ENCODE peak calls at places on chromosomes 5 and 9, in eight cellular contexts. E is osteoblast, U is IMR-90, H is fibroblast of lung, W is HCT116, S is trophoblast cell, D is PC-9, Z is GM23248. J is an unnamed sample.

GRCh38 chr9:131590449-131590848 is 45.1 kb downstream of the PRRT1B start:
- DNase-seq in E (peak), U (no peak), H (no peak), W (no peak), S (no peak), D (no peak), Z (no peak), J (no peak)

GRCh38 chr9:136111910-136112309 is 6.8 kb downstream of the TMEM250 start:
- DNase-seq in E (no peak), U (no peak), H (no peak), W (no peak), S (no peak), D (no peak), Z (no peak), J (no peak)

GRCh38 chr9:137049544-137050449 is 3.8 kb upstream of the NPDC1 start:
- DNase-seq in E (peak), U (peak), H (peak), W (no peak), S (peak), D (peak), Z (peak), J (no peak)

GRCh38 chr5:66633754-66634153 is 37.6 kb downstream of the MAST4 start:
- DNase-seq in E (no peak), U (no peak), H (no peak), W (no peak), S (peak), D (no peak), Z (no peak), J (no peak)

GRCh38 chr5:141477169-141477568 is 1.4 kb downstream of the PCDHGC3 start:
- DNase-seq in E (peak), U (no peak), H (no peak), W (no peak), S (no peak), D (no peak), Z (peak), J (no peak)

GRCh38 chr9:755454-756381 is 85.8 kb upstream of the DMRT1 start:
- DNase-seq in E (peak), U (peak), H (peak), W (peak), S (peak), D (peak), Z (peak), J (peak)

GRCh38 chr5:115873392-115873791 is 31.7 kb downstream of the AP3S1 start:
- DNase-seq in E (peak), U (peak), H (peak), W (no peak), S (no peak), D (no peak), Z (peak), J (peak)

GRCh38 chr9:73264636-73265035 is 113.0 kb downstream of the ANXA1 start:
- DNase-seq in E (no peak), U (no peak), H (no peak), W (no peak), S (no peak), D (no peak), Z (no peak), J (peak)

GRCh38 chr9:18614651-18615050 is 140.7 kb downstream of the ADAMTSL1 start:
- DNase-seq in E (no peak), U (no peak), H (no peak), W (no peak), S (no peak), D (no peak), Z (no peak), J (no peak)

GRCh38 chr9:129595323-129595741 is 25.6 kb downstream of the C9orf50 start:
- DNase-seq in E (peak), U (peak), H (no peak), W (no peak), S (peak), D (no peak), Z (peak), J (no peak)

GRCh38 chr5:51383494-51384081 is 340 bp downstream of the ISL1 start:
- DNase-seq in E (peak), U (no peak), H (no peak), W (no peak), S (peak), D (no peak), Z (no peak), J (no peak)

GRCh38 chr5:85049020-85049419 is 664.3 kb upstream of the EDIL3 start:
- DNase-seq in E (no peak), U (peak), H (peak), W (peak), S (peak), D (peak), Z (no peak), J (peak)

GRCh38 chr5:69167488-69167845 is 517 bp downstream of the CCNB1 start:
- DNase-seq in E (peak), U (no peak), H (peak), W (no peak), S (no peak), D (no peak), Z (peak), J (peak)

GRCh38 chr5:172769598-172770373 is 1.2 kb downstream of the DUSP1 start:
- DNase-seq in E (no peak), U (peak), H (peak), W (no peak), S (peak), D (no peak), Z (peak), J (peak)

GRCh38 chr5:80688648-80689420 is 34.1 kb upstream of the DHFR start:
- DNase-seq in E (no peak), U (no peak), H (no peak), W (no peak), S (no peak), D (no peak), Z (peak), J (no peak)

GRCh38 chr9:106322741-106323140 is 540.2 kb upstream of the ZNF462 start:
- DNase-seq in E (no peak), U (no peak), H (no peak), W (no peak), S (no peak), D (no peak), Z (no peak), J (no peak)

GRCh38 chr5:120122711-120123110 is 341.4 kb upstream of the PRR16 start:
- DNase-seq in E (no peak), U (no peak), H (no peak), W (no peak), S (peak), D (no peak), Z (no peak), J (peak)

GRCh38 chr5:89064054-89064453 is 181.1 kb upstream of the MEF2C start:
- DNase-seq in E (no peak), U (no peak), H (no peak), W (no peak), S (no peak), D (no peak), Z (no peak), J (no peak)

GRCh38 chr5:65767565-65767964 is 45.6 kb downstream of the NLN start:
- DNase-seq in E (no peak), U (no peak), H (no peak), W (no peak), S (no peak), D (no peak), Z (no peak), J (no peak)

GRCh38 chr5:3026651-3027050 is 275.2 kb upstream of the IRX2 start:
- DNase-seq in E (no peak), U (no peak), H (no peak), W (no peak), S (no peak), D (no peak), Z (no peak), J (no peak)

GRCh38 chr5:160506006-160507004 is 84.7 kb downstream of the PTTG1 start:
- DNase-seq in E (no peak), U (peak), H (peak), W (no peak), S (peak), D (no peak), Z (peak), J (no peak)

GRCh38 chr5:172707285-172708182 is 63.5 kb downstream of the DUSP1 start:
- DNase-seq in E (peak), U (peak), H (peak), W (no peak), S (peak), D (peak), Z (peak), J (peak)

GRCh38 chr9:5375790-5376477 is 36.3 kb upstream of the RLN1 start:
- DNase-seq in E (no peak), U (no peak), H (no peak), W (no peak), S (no peak), D (no peak), Z (peak), J (peak)

GRCh38 chr5:80437326-80437725 is 29.5 kb downstream of the ZFYVE16 start:
- DNase-seq in E (no peak), U (no peak), H (no peak), W (no peak), S (no peak), D (no peak), Z (no peak), J (no peak)

GRCh38 chr5:35815089-35815936 is 41.4 kb upstream of the IL7R start:
- DNase-seq in E (peak), U (no peak), H (peak), W (peak), S (peak), D (no peak), Z (peak), J (no peak)

GRCh38 chr5:150584561-150585335 is 55.7 kb upstream of the SYNPO start:
- DNase-seq in E (no peak), U (no peak), H (no peak), W (no peak), S (no peak), D (no peak), Z (no peak), J (no peak)

GRCh38 chr9:113543286-113544000 is 79.9 kb downstream of the RGS3 start:
- DNase-seq in E (no peak), U (no peak), H (no peak), W (no peak), S (no peak), D (no peak), Z (no peak), J (no peak)

GRCh38 chr9:113542016-113542415 is 78.5 kb downstream of the RGS3 start:
- DNase-seq in E (no peak), U (no peak), H (no peak), W (no peak), S (no peak), D (no peak), Z (no peak), J (no peak)

GRCh38 chr9:113540466-113540865 is 76.9 kb downstream of the RGS3 start:
- DNase-seq in E (no peak), U (no peak), H (no peak), W (no peak), S (no peak), D (no peak), Z (no peak), J (no peak)

GRCh38 chr9:113542741-113543140 is 79.2 kb downstream of the RGS3 start:
- DNase-seq in E (no peak), U (no peak), H (no peak), W (no peak), S (no peak), D (no peak), Z (no peak), J (no peak)

DNA sequence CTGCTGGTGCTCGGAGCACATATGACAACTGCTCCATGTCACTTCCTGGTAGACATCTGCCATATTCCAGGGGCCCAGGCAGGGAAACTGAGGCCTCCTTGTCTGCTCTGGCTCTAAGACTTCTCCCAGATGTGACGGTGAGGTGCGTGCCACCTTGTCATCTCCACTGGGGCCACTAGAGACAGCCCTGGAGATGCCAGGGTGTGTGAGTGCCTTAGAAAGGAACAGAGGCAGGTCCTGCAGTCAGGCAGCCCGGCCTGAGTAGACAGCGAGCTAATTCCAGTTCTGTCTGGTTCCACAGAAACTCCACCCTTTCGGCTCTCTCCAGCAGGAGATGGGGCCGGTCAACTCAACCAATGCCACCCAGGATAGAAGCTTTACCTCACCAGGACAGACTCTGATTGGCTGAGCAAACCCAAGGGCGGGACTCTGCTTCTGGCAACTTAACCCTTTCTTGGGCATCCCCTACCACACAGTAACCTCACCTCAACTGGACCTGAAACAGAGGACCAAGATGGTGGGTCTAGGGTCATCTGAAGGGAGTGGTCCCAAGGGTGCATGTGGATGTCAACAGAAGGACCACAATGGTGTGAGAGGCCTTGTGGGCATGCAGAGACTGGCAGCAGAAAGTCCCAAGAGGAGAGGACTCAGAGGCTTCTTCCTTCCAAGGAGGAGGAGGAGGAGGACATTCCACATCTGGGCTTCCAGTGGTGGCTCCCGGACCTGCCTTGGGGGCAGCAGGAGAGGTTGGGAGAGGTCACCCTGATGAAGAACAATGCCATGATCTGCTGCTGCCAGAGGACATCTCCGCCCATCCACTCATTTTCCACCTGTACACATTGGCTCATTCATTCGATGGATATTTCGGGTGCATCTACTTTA is 77.7 kb downstream of the RGS3 start:
- DNase-seq in E (peak), U (peak), H (peak), W (peak), S (peak), D (peak), Z (peak), J (peak)
- H3K4me2 ChIP-seq in E (no peak), U (no peak), H (no peak), W (peak), S (no peak), D (no peak), Z (peak), J (no peak)

DNA sequence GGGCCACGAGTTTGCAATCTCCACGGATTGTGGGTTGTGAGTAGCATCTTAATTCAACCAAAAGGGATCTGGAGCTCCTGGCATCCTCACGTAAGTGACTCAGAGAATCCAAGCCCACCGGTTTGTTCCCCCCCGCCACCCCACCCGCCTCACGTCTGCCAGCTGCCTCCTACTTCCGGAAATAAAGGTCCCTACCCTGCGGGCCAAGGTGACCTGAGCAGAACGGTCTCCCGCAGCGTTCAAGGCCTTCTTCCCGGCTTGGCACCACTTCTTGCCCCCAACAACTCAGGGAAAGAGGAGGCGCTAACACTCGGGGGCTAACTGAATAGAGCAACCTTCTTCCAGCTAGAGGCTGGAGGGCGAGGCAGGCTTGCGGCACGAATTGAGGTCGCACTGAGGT is 8.8 kb upstream of the GPRIN1 start:
- DNase-seq in E (no peak), U (no peak), H (no peak), W (no peak), S (no peak), D (no peak), Z (no peak), J (no peak)
- H2AFZ ChIP-seq in E (peak), U (peak), H (peak), W (no peak), S (no peak), D (no peak), Z (no peak), J (no peak)

GRCh38 chr9:113588242-113588810 is 124.8 kb downstream of the RGS3 start:
- DNase-seq in E (peak), U (no peak), H (no peak), W (no peak), S (no peak), D (no peak), Z (no peak), J (no peak)
- H3K4me2 ChIP-seq in E (no peak), U (no peak), H (no peak), W (no peak), S (no peak), D (no peak), Z (no peak), J (no peak)

DNA sequence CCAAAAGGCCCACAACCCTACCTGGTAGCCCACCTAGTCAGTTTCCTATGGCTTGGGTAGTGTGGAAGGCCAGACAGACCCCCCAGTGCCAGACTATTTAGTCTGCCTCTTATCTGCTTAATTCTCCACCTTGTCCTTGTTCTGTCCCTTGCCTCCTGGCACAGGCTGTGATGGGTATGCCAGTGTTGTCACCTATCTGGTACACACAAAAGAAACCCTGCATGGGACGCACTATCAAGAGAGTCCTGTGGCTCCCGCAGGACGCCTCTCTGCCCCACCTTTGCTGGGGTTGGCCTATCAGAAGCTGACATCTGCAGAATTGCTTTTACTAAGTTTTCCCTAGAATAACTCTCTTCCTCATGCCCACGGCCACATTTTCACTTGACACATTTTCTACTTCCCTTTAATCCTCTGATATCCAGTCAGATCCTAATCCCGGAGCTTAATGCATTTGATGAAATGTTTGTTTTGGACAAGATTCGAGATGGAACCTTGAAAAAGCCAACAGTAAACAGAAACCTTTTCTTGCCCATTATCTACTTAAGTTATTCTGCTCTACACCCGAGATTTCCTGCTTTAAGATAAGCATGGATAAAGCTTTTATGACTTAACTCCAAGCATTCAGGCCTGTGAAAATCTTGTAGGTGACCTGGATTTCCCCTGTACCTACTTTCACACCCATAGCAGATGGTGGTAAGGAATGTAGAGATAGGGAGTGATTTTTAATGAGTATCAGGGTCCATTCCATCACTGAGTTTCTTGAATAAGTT is 468.5 kb downstream of the ZNF608 start:
- DNase-seq in E (no peak), U (no peak), H (no peak), W (no peak), S (peak), D (no peak), Z (no peak), J (no peak)
- H2AFZ ChIP-seq in E (no peak), U (no peak), H (no peak), W (no peak), S (no peak), D (no peak), Z (no peak), J (no peak)

GRCh38 chr9:71929223-71929622 is 17.8 kb downstream of the C9orf85 start:
- DNase-seq in E (peak), U (peak), H (peak), W (no peak), S (peak), D (no peak), Z (peak), J (peak)
- H3K4me2 ChIP-seq in E (peak), U (no peak), H (no peak), W (no peak), S (no peak), D (no peak), Z (peak), J (peak)

DNA sequence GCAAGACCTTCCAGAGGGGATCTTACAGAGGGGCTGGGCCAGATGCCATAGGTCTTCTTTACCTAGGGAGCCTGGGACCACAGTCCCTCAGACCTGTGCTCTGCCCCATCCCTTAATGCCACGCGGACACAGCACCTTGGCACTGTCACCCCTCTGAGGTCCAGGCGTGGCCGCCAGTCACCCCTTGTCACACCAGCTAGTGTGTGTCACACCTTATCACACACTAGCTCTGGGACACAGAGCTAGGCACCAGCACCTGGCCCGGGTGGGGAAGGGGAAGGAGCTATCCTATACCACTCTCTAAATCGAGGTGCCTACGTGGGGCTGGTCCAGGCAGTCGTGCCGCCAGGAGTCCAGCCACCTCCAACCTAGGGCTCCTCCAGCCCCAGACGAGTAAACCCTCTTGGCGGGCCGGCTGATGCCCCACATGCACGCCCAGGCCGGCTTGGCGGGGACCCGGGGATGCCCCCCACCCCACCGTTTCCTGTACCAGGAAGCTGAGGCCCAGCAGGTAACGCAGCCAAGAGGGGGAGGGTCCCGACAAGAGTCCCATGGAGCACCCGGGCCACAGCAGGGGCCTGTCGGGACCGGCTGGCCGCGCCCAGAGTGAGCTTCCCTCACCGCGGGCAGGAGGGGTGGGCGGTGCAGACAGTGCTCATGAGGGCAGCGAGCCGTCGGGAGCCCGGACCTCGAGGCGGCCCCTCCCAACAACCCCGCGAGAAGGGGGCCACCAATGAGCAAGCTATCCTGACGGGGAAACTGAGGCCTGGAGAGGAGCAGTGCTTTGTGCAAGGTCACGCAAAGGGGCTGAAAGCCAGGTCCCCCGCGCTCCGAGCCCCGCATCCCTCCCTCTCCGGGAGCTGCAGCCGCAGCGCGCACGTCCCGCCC is 578 bp downstream of the CORO2A start:
- DNase-seq in E (peak), U (no peak), H (no peak), W (no peak), S (peak), D (peak), Z (peak), J (peak)
- H2AFZ ChIP-seq in E (no peak), U (peak), H (peak), W (no peak), S (peak), D (peak), Z (peak), J (peak)